ENCODE peak calls at places on chromosome 12, in seven cellular contexts. One of them, this sample, is unnamed.

GRCh38 chr12:120690978-120691377 is 4.0 kb downstream of the MLEC start:
- DNase-seq in AG08395: no peak
- DNase-seq in activated CD8-positive, alpha-beta memory T cell treated with anti-CD3 and anti-CD28 coated beads for 48 hours: no peak
- DNase-seq in T-helper 2 cell: no peak
- DNase-seq in DMS153: no peak
- DNase-seq in activated naive CD4-positive, alpha-beta T cell treated with Interleukin-2 at 50 U/mL for 16 hours: no peak
- DNase-seq in NCI-H82: no peak
- DNase-seq in this sample: no peak

GRCh38 chr12:121600702-121601336 is 20.0 kb upstream of the KDM2B start:
- DNase-seq in activated naive CD4-positive, alpha-beta T cell treated with Interleukin-2 at 50 U/mL for 16 hours: no peak
- DNase-seq in DMS153: no peak
- DNase-seq in activated CD8-positive, alpha-beta memory T cell treated with anti-CD3 and anti-CD28 coated beads for 48 hours: no peak
- DNase-seq in T-helper 2 cell: no peak
- DNase-seq in AG08395: no peak
- DNase-seq in NCI-H82: no peak
- DNase-seq in this sample: no peak

GRCh38 chr12:74903522-74903921 is 306.1 kb downstream of the KCNC2 start:
- DNase-seq in NCI-H82: peak; percentile 26
- DNase-seq in DMS153: no peak
- DNase-seq in T-helper 2 cell: no peak
- DNase-seq in activated CD8-positive, alpha-beta memory T cell treated with anti-CD3 and anti-CD28 coated beads for 48 hours: no peak
- DNase-seq in activated naive CD4-positive, alpha-beta T cell treated with Interleukin-2 at 50 U/mL for 16 hours: no peak
- DNase-seq in AG08395: no peak
- DNase-seq in this sample: no peak

GRCh38 chr12:11954181-11954580 is 116.6 kb upstream of the BCL2L14 start:
- DNase-seq in AG08395: no peak
- DNase-seq in activated CD8-positive, alpha-beta memory T cell treated with anti-CD3 and anti-CD28 coated beads for 48 hours: no peak
- DNase-seq in DMS153: no peak
- DNase-seq in NCI-H82: no peak
- DNase-seq in T-helper 2 cell: no peak
- DNase-seq in activated naive CD4-positive, alpha-beta T cell treated with Interleukin-2 at 50 U/mL for 16 hours: no peak
- DNase-seq in this sample: no peak

GRCh38 chr12:132154941-132155770 is 10.9 kb downstream of the NOC4L start:
- DNase-seq in AG08395: no peak
- DNase-seq in T-helper 2 cell: no peak
- DNase-seq in activated naive CD4-positive, alpha-beta T cell treated with Interleukin-2 at 50 U/mL for 16 hours: no peak
- DNase-seq in activated CD8-positive, alpha-beta memory T cell treated with anti-CD3 and anti-CD28 coated beads for 48 hours: no peak
- DNase-seq in DMS153: no peak
- DNase-seq in NCI-H82: no peak
- DNase-seq in this sample: no peak

GRCh38 chr12:69534389-69534822 is 50.9 kb upstream of the CCT2 start:
- DNase-seq in activated naive CD4-positive, alpha-beta T cell treated with Interleukin-2 at 50 U/mL for 16 hours: peak; percentile 29
- DNase-seq in AG08395: peak; percentile 95
- DNase-seq in activated CD8-positive, alpha-beta memory T cell treated with anti-CD3 and anti-CD28 coated beads for 48 hours: peak; percentile 4
- DNase-seq in DMS153: no peak
- DNase-seq in NCI-H82: peak; percentile 26
- DNase-seq in T-helper 2 cell: no peak
- DNase-seq in this sample: peak; percentile 29

GRCh38 chr12:94240171-94240570 is 91.8 kb downstream of the PLXNC1 start:
- DNase-seq in T-helper 2 cell: no peak
- DNase-seq in NCI-H82: no peak
- DNase-seq in AG08395: no peak
- DNase-seq in activated naive CD4-positive, alpha-beta T cell treated with Interleukin-2 at 50 U/mL for 16 hours: no peak
- DNase-seq in activated CD8-positive, alpha-beta memory T cell treated with anti-CD3 and anti-CD28 coated beads for 48 hours: no peak
- DNase-seq in DMS153: no peak
- DNase-seq in this sample: no peak

GRCh38 chr12:20445693-20446092 is 77.4 kb downstream of the PDE3A start:
- DNase-seq in AG08395: no peak
- DNase-seq in DMS153: no peak
- DNase-seq in activated naive CD4-positive, alpha-beta T cell treated with Interleukin-2 at 50 U/mL for 16 hours: no peak
- DNase-seq in activated CD8-positive, alpha-beta memory T cell treated with anti-CD3 and anti-CD28 coated beads for 48 hours: no peak
- DNase-seq in NCI-H82: no peak
- DNase-seq in T-helper 2 cell: no peak
- DNase-seq in this sample: no peak

GRCh38 chr12:87092421-87092820 is 836.2 kb upstream of the MGAT4C start:
- DNase-seq in AG08395: no peak
- DNase-seq in activated CD8-positive, alpha-beta memory T cell treated with anti-CD3 and anti-CD28 coated beads for 48 hours: no peak
- DNase-seq in DMS153: no peak
- DNase-seq in T-helper 2 cell: no peak
- DNase-seq in activated naive CD4-positive, alpha-beta T cell treated with Interleukin-2 at 50 U/mL for 16 hours: no peak
- DNase-seq in NCI-H82: peak; percentile 14
- DNase-seq in this sample: no peak

GRCh38 chr12:92439397-92439779 is 263.4 kb upstream of the PLEKHG7 start:
- DNase-seq in activated naive CD4-positive, alpha-beta T cell treated with Interleukin-2 at 50 U/mL for 16 hours: no peak
- DNase-seq in activated CD8-positive, alpha-beta memory T cell treated with anti-CD3 and anti-CD28 coated beads for 48 hours: no peak
- DNase-seq in DMS153: no peak
- DNase-seq in T-helper 2 cell: no peak
- DNase-seq in NCI-H82: no peak
- DNase-seq in AG08395: peak; percentile 84
- DNase-seq in this sample: no peak

GRCh38 chr12:85156569-85156968 is 120.4 kb downstream of the LRRIQ1 start:
- DNase-seq in activated naive CD4-positive, alpha-beta T cell treated with Interleukin-2 at 50 U/mL for 16 hours: no peak
- DNase-seq in activated CD8-positive, alpha-beta memory T cell treated with anti-CD3 and anti-CD28 coated beads for 48 hours: no peak
- DNase-seq in AG08395: no peak
- DNase-seq in T-helper 2 cell: no peak
- DNase-seq in DMS153: no peak
- DNase-seq in NCI-H82: peak; percentile 21
- DNase-seq in this sample: no peak

GRCh38 chr12:25644964-25645363 is 91.9 kb upstream of the LMNTD1 start:
- DNase-seq in activated naive CD4-positive, alpha-beta T cell treated with Interleukin-2 at 50 U/mL for 16 hours: no peak
- DNase-seq in activated CD8-positive, alpha-beta memory T cell treated with anti-CD3 and anti-CD28 coated beads for 48 hours: no peak
- DNase-seq in AG08395: peak; percentile 11
- DNase-seq in NCI-H82: peak; percentile 27
- DNase-seq in T-helper 2 cell: no peak
- DNase-seq in DMS153: no peak
- DNase-seq in this sample: no peak

GRCh38 chr12:44294649-44295048 is 458.8 kb downstream of the TMEM117 start:
- DNase-seq in activated CD8-positive, alpha-beta memory T cell treated with anti-CD3 and anti-CD28 coated beads for 48 hours: no peak
- DNase-seq in activated naive CD4-positive, alpha-beta T cell treated with Interleukin-2 at 50 U/mL for 16 hours: no peak
- DNase-seq in NCI-H82: no peak
- DNase-seq in AG08395: no peak
- DNase-seq in DMS153: no peak
- DNase-seq in T-helper 2 cell: no peak
- DNase-seq in this sample: no peak

GRCh38 chr12:39638178-39638577 is 18.6 kb upstream of the ABCD2 start:
- DNase-seq in T-helper 2 cell: no peak
- DNase-seq in activated naive CD4-positive, alpha-beta T cell treated with Interleukin-2 at 50 U/mL for 16 hours: no peak
- DNase-seq in NCI-H82: no peak
- DNase-seq in AG08395: no peak
- DNase-seq in DMS153: no peak
- DNase-seq in activated CD8-positive, alpha-beta memory T cell treated with anti-CD3 and anti-CD28 coated beads for 48 hours: no peak
- DNase-seq in this sample: no peak

GRCh38 chr12:101648195-101648594 is 49.2 kb upstream of the CHPT1 start:
- DNase-seq in DMS153: no peak
- DNase-seq in activated naive CD4-positive, alpha-beta T cell treated with Interleukin-2 at 50 U/mL for 16 hours: no peak
- DNase-seq in NCI-H82: no peak
- DNase-seq in T-helper 2 cell: no peak
- DNase-seq in AG08395: no peak
- DNase-seq in activated CD8-positive, alpha-beta memory T cell treated with anti-CD3 and anti-CD28 coated beads for 48 hours: no peak
- DNase-seq in this sample: no peak

GRCh38 chr12:2681426-2682205 is 113.2 kb upstream of the FKBP4 start:
- DNase-seq in T-helper 2 cell: no peak
- DNase-seq in activated naive CD4-positive, alpha-beta T cell treated with Interleukin-2 at 50 U/mL for 16 hours: no peak
- DNase-seq in activated CD8-positive, alpha-beta memory T cell treated with anti-CD3 and anti-CD28 coated beads for 48 hours: no peak
- DNase-seq in DMS153: no peak
- DNase-seq in NCI-H82: no peak
- DNase-seq in AG08395: no peak
- DNase-seq in this sample: no peak

GRCh38 chr12:1917172-1918070 is 1.0 kb downstream of the CACNA2D4 start:
- DNase-seq in NCI-H82: peak; percentile 57
- DNase-seq in DMS153: no peak
- DNase-seq in activated naive CD4-positive, alpha-beta T cell treated with Interleukin-2 at 50 U/mL for 16 hours: no peak
- DNase-seq in T-helper 2 cell: no peak
- DNase-seq in AG08395: peak; percentile 1
- DNase-seq in activated CD8-positive, alpha-beta memory T cell treated with anti-CD3 and anti-CD28 coated beads for 48 hours: no peak
- DNase-seq in this sample: no peak

GRCh38 chr12:101010881-101011280 is 199.2 kb downstream of the SLC5A8 start:
- DNase-seq in NCI-H82: no peak
- DNase-seq in activated naive CD4-positive, alpha-beta T cell treated with Interleukin-2 at 50 U/mL for 16 hours: no peak
- DNase-seq in AG08395: no peak
- DNase-seq in activated CD8-positive, alpha-beta memory T cell treated with anti-CD3 and anti-CD28 coated beads for 48 hours: no peak
- DNase-seq in T-helper 2 cell: no peak
- DNase-seq in DMS153: no peak
- DNase-seq in this sample: no peak

GRCh38 chr12:29713729-29714128 is 70.0 kb downstream of the TMTC1 start:
- DNase-seq in activated CD8-positive, alpha-beta memory T cell treated with anti-CD3 and anti-CD28 coated beads for 48 hours: no peak
- DNase-seq in DMS153: peak; percentile 19
- DNase-seq in AG08395: no peak
- DNase-seq in activated naive CD4-positive, alpha-beta T cell treated with Interleukin-2 at 50 U/mL for 16 hours: no peak
- DNase-seq in T-helper 2 cell: no peak
- DNase-seq in NCI-H82: peak; percentile 11
- DNase-seq in this sample: no peak

GRCh38 chr12:113959096-113959495 is 7.0 kb downstream of the RBM19 start:
- DNase-seq in T-helper 2 cell: no peak
- DNase-seq in activated CD8-positive, alpha-beta memory T cell treated with anti-CD3 and anti-CD28 coated beads for 48 hours: no peak
- DNase-seq in NCI-H82: no peak
- DNase-seq in DMS153: no peak
- DNase-seq in AG08395: no peak
- DNase-seq in activated naive CD4-positive, alpha-beta T cell treated with Interleukin-2 at 50 U/mL for 16 hours: no peak
- DNase-seq in this sample: no peak

GRCh38 chr12:112191840-112192321 is 66.5 kb downstream of the TRAFD1 start:
- DNase-seq in AG08395: no peak
- DNase-seq in DMS153: no peak
- DNase-seq in T-helper 2 cell: no peak
- DNase-seq in activated CD8-positive, alpha-beta memory T cell treated with anti-CD3 and anti-CD28 coated beads for 48 hours: no peak
- DNase-seq in NCI-H82: no peak
- DNase-seq in activated naive CD4-positive, alpha-beta T cell treated with Interleukin-2 at 50 U/mL for 16 hours: no peak
- DNase-seq in this sample: no peak

GRCh38 chr12:123238330-123238682 is 5.1 kb downstream of the MTRFR start:
- DNase-seq in AG08395: no peak
- DNase-seq in NCI-H82: no peak
- DNase-seq in DMS153: no peak
- DNase-seq in T-helper 2 cell: no peak
- DNase-seq in activated CD8-positive, alpha-beta memory T cell treated with anti-CD3 and anti-CD28 coated beads for 48 hours: no peak
- DNase-seq in activated naive CD4-positive, alpha-beta T cell treated with Interleukin-2 at 50 U/mL for 16 hours: no peak
- DNase-seq in this sample: no peak

GRCh38 chr12:120109570-120110267 is 6.8 kb downstream of the RAB35 start:
- DNase-seq in NCI-H82: no peak
- DNase-seq in T-helper 2 cell: no peak
- DNase-seq in activated naive CD4-positive, alpha-beta T cell treated with Interleukin-2 at 50 U/mL for 16 hours: no peak
- DNase-seq in DMS153: no peak
- DNase-seq in AG08395: no peak
- DNase-seq in activated CD8-positive, alpha-beta memory T cell treated with anti-CD3 and anti-CD28 coated beads for 48 hours: no peak
- DNase-seq in this sample: no peak

GRCh38 chr12:120725151-120725658 is 421 bp upstream of the ACADS start:
- DNase-seq in activated naive CD4-positive, alpha-beta T cell treated with Interleukin-2 at 50 U/mL for 16 hours: no peak
- DNase-seq in activated CD8-positive, alpha-beta memory T cell treated with anti-CD3 and anti-CD28 coated beads for 48 hours: no peak
- DNase-seq in DMS153: no peak
- DNase-seq in AG08395: no peak
- DNase-seq in NCI-H82: peak; percentile 67
- DNase-seq in T-helper 2 cell: no peak
- DNase-seq in this sample: no peak

GRCh38 chr12:67677166-67677565 is 28.6 kb downstream of the DYRK2 start:
- DNase-seq in T-helper 2 cell: no peak
- DNase-seq in activated naive CD4-positive, alpha-beta T cell treated with Interleukin-2 at 50 U/mL for 16 hours: no peak
- DNase-seq in AG08395: no peak
- DNase-seq in NCI-H82: no peak
- DNase-seq in DMS153: no peak
- DNase-seq in activated CD8-positive, alpha-beta memory T cell treated with anti-CD3 and anti-CD28 coated beads for 48 hours: no peak
- DNase-seq in this sample: no peak

GRCh38 chr12:13799574-13799973 is 181.8 kb downstream of the GRIN2B start:
- DNase-seq in T-helper 2 cell: no peak
- DNase-seq in activated CD8-positive, alpha-beta memory T cell treated with anti-CD3 and anti-CD28 coated beads for 48 hours: no peak
- DNase-seq in DMS153: no peak
- DNase-seq in NCI-H82: peak; percentile 33
- DNase-seq in activated naive CD4-positive, alpha-beta T cell treated with Interleukin-2 at 50 U/mL for 16 hours: no peak
- DNase-seq in AG08395: no peak
- DNase-seq in this sample: no peak

GRCh38 chr12:101823891-101824290 is 6.9 kb downstream of the GNPTAB start:
- DNase-seq in NCI-H82: peak; percentile 95
- DNase-seq in AG08395: peak; percentile 22
- DNase-seq in DMS153: no peak
- DNase-seq in activated naive CD4-positive, alpha-beta T cell treated with Interleukin-2 at 50 U/mL for 16 hours: peak; percentile 58
- DNase-seq in T-helper 2 cell: no peak
- DNase-seq in activated CD8-positive, alpha-beta memory T cell treated with anti-CD3 and anti-CD28 coated beads for 48 hours: no peak
- DNase-seq in this sample: no peak

GRCh38 chr12:49031573-49032161 is 13.1 kb upstream of the PRKAG1 start:
- DNase-seq in activated naive CD4-positive, alpha-beta T cell treated with Interleukin-2 at 50 U/mL for 16 hours: no peak
- DNase-seq in AG08395: no peak
- DNase-seq in activated CD8-positive, alpha-beta memory T cell treated with anti-CD3 and anti-CD28 coated beads for 48 hours: no peak
- DNase-seq in T-helper 2 cell: no peak
- DNase-seq in NCI-H82: no peak
- DNase-seq in DMS153: no peak
- DNase-seq in this sample: no peak

GRCh38 chr12:116863275-116863767 is 17.9 kb downstream of the HRK start:
- DNase-seq in activated CD8-positive, alpha-beta memory T cell treated with anti-CD3 and anti-CD28 coated beads for 48 hours: no peak
- DNase-seq in T-helper 2 cell: no peak
- DNase-seq in activated naive CD4-positive, alpha-beta T cell treated with Interleukin-2 at 50 U/mL for 16 hours: no peak
- DNase-seq in DMS153: no peak
- DNase-seq in NCI-H82: peak; percentile 41
- DNase-seq in AG08395: no peak
- DNase-seq in this sample: no peak

GRCh38 chr12:56266634-56267442 is at the start of gene COQ10A:
- DNase-seq in activated CD8-positive, alpha-beta memory T cell treated with anti-CD3 and anti-CD28 coated beads for 48 hours: peak; percentile 70
- DNase-seq in activated naive CD4-positive, alpha-beta T cell treated with Interleukin-2 at 50 U/mL for 16 hours: peak; percentile 88
- DNase-seq in T-helper 2 cell: peak; percentile 71
- DNase-seq in AG08395: peak; percentile 94
- DNase-seq in NCI-H82: peak; percentile 96
- DNase-seq in DMS153: peak; percentile 75
- DNase-seq in this sample: peak; percentile 79

This sample was measured in DMS 273 treated with DMSO at 0.1 percent for 48 hours.